ENCODE peak calls at places on chromosome 7, in nine cellular contexts. One of them, this sample, is unnamed.

GRCh38 chr7:85103962-85104361 is 82.9 kb downstream of the SEMA3D start:
- DNase-seq in esophagus squamous epithelium: no peak
- DNase-seq in pancreas: no peak
- DNase-seq in fibroblast of pulmonary artery: no peak
- DNase-seq in HepG2: no peak
- DNase-seq in lung: no peak
- DNase-seq in AG09309: no peak
- DNase-seq in bronchial epithelial cell: peak
- DNase-seq in lower lobe of right lung: no peak
- DNase-seq in this sample: peak

GRCh38 chr7:85595639-85596268 is 408.9 kb upstream of the SEMA3D start:
- DNase-seq in fibroblast of pulmonary artery: peak
- DNase-seq in esophagus squamous epithelium: no peak
- DNase-seq in pancreas: no peak
- DNase-seq in lower lobe of right lung: no peak
- DNase-seq in bronchial epithelial cell: peak
- DNase-seq in HepG2: no peak
- DNase-seq in AG09309: peak
- DNase-seq in lung: no peak
- DNase-seq in this sample: peak

GRCh38 chr7:85184599-85185354 is 2.1 kb downstream of the SEMA3D start:
- DNase-seq in bronchial epithelial cell: no peak
- DNase-seq in lower lobe of right lung: peak
- DNase-seq in AG09309: no peak
- DNase-seq in lung: no peak
- DNase-seq in fibroblast of pulmonary artery: peak
- DNase-seq in esophagus squamous epithelium: no peak
- DNase-seq in pancreas: no peak
- DNase-seq in HepG2: no peak
- DNase-seq in this sample: peak

GRCh38 chr7:44309271-44310091 is 15.9 kb downstream of the CAMK2B start:
- DNase-seq in fibroblast of pulmonary artery: peak
- DNase-seq in esophagus squamous epithelium: no peak
- DNase-seq in lung: peak
- DNase-seq in bronchial epithelial cell: peak
- DNase-seq in lower lobe of right lung: peak
- DNase-seq in AG09309: no peak
- DNase-seq in HepG2: peak
- DNase-seq in pancreas: no peak
- DNase-seq in this sample: peak

GRCh38 chr7:19107392-19108147 is 9.9 kb downstream of the TWIST1 start:
- DNase-seq in esophagus squamous epithelium: no peak
- DNase-seq in pancreas: no peak
- DNase-seq in lower lobe of right lung: no peak
- DNase-seq in bronchial epithelial cell: peak
- DNase-seq in fibroblast of pulmonary artery: peak
- DNase-seq in AG09309: no peak
- DNase-seq in lung: no peak
- DNase-seq in HepG2: no peak
- DNase-seq in this sample: peak

GRCh38 chr7:83850037-83850619 is 201.2 kb upstream of the SEMA3E start:
- DNase-seq in esophagus squamous epithelium: no peak
- DNase-seq in pancreas: no peak
- DNase-seq in bronchial epithelial cell: no peak
- DNase-seq in lung: no peak
- DNase-seq in fibroblast of pulmonary artery: no peak
- DNase-seq in AG09309: no peak
- DNase-seq in lower lobe of right lung: no peak
- DNase-seq in HepG2: no peak
- DNase-seq in this sample: peak

GRCh38 chr7:16934947-16935742 is 53.4 kb upstream of the AGR3 start:
- DNase-seq in AG09309: no peak
- DNase-seq in pancreas: peak
- DNase-seq in bronchial epithelial cell: peak
- DNase-seq in fibroblast of pulmonary artery: no peak
- DNase-seq in lung: no peak
- DNase-seq in HepG2: no peak
- DNase-seq in lower lobe of right lung: no peak
- DNase-seq in esophagus squamous epithelium: no peak
- DNase-seq in this sample: peak

GRCh38 chr7:155998766-155999630 is 186.7 kb upstream of the SHH start:
- DNase-seq in fibroblast of pulmonary artery: no peak
- DNase-seq in lower lobe of right lung: no peak
- DNase-seq in bronchial epithelial cell: no peak
- DNase-seq in lung: no peak
- DNase-seq in esophagus squamous epithelium: no peak
- DNase-seq in AG09309: no peak
- DNase-seq in HepG2: no peak
- DNase-seq in pancreas: no peak
- DNase-seq in this sample: no peak

GRCh38 chr7:26156454-26157365 is 4.7 kb downstream of the NFE2L3 start:
- DNase-seq in HepG2: peak
- DNase-seq in AG09309: peak
- DNase-seq in lung: no peak
- DNase-seq in pancreas: no peak
- DNase-seq in bronchial epithelial cell: peak
- DNase-seq in fibroblast of pulmonary artery: peak
- DNase-seq in lower lobe of right lung: no peak
- DNase-seq in esophagus squamous epithelium: no peak
- DNase-seq in this sample: peak

GRCh38 chr7:3597243-3597642 is 296.2 kb downstream of the SDK1 start:
- DNase-seq in bronchial epithelial cell: no peak
- DNase-seq in pancreas: no peak
- DNase-seq in HepG2: no peak
- DNase-seq in fibroblast of pulmonary artery: no peak
- DNase-seq in lower lobe of right lung: no peak
- DNase-seq in esophagus squamous epithelium: no peak
- DNase-seq in AG09309: no peak
- DNase-seq in lung: no peak
- DNase-seq in this sample: no peak

GRCh38 chr7:100486111-100486636 is 2.4 kb downstream of the NYAP1 start:
- DNase-seq in lung: no peak
- DNase-seq in HepG2: no peak
- DNase-seq in fibroblast of pulmonary artery: no peak
- DNase-seq in pancreas: no peak
- DNase-seq in esophagus squamous epithelium: no peak
- DNase-seq in bronchial epithelial cell: no peak
- DNase-seq in lower lobe of right lung: no peak
- DNase-seq in AG09309: no peak
- DNase-seq in this sample: no peak

GRCh38 chr7:43625453-43625852 is 42.5 kb downstream of the STK17A start:
- DNase-seq in pancreas: no peak
- DNase-seq in HepG2: no peak
- DNase-seq in fibroblast of pulmonary artery: no peak
- DNase-seq in lung: no peak
- DNase-seq in AG09309: no peak
- DNase-seq in lower lobe of right lung: no peak
- DNase-seq in bronchial epithelial cell: no peak
- DNase-seq in esophagus squamous epithelium: no peak
- DNase-seq in this sample: no peak

GRCh38 chr7:38902443-38902842 is 6.5 kb downstream of the VPS41 start:
- DNase-seq in AG09309: no peak
- DNase-seq in esophagus squamous epithelium: no peak
- DNase-seq in lower lobe of right lung: no peak
- DNase-seq in fibroblast of pulmonary artery: no peak
- DNase-seq in bronchial epithelial cell: no peak
- DNase-seq in pancreas: no peak
- DNase-seq in lung: no peak
- DNase-seq in HepG2: no peak
- DNase-seq in this sample: no peak

GRCh38 chr7:135169936-135170222 is 628 bp downstream of the CYREN start:
- DNase-seq in lower lobe of right lung: no peak
- DNase-seq in fibroblast of pulmonary artery: no peak
- DNase-seq in bronchial epithelial cell: no peak
- DNase-seq in HepG2: no peak
- DNase-seq in pancreas: no peak
- DNase-seq in lung: no peak
- DNase-seq in AG09309: no peak
- DNase-seq in esophagus squamous epithelium: no peak
- DNase-seq in this sample: peak

GRCh38 chr7:24601600-24601999 is 28.3 kb downstream of the PALS2 start:
- DNase-seq in lower lobe of right lung: no peak
- DNase-seq in esophagus squamous epithelium: no peak
- DNase-seq in lung: no peak
- DNase-seq in bronchial epithelial cell: no peak
- DNase-seq in pancreas: no peak
- DNase-seq in HepG2: no peak
- DNase-seq in fibroblast of pulmonary artery: peak
- DNase-seq in AG09309: no peak
- DNase-seq in this sample: peak

GRCh38 chr7:140209866-140210609 is 33.3 kb upstream of the KDM7A start:
- DNase-seq in AG09309: no peak
- DNase-seq in pancreas: peak
- DNase-seq in fibroblast of pulmonary artery: no peak
- DNase-seq in esophagus squamous epithelium: peak
- DNase-seq in bronchial epithelial cell: no peak
- DNase-seq in lung: peak
- DNase-seq in HepG2: no peak
- DNase-seq in lower lobe of right lung: peak
- DNase-seq in this sample: no peak

GRCh38 chr7:128379900-128380806 is 18.7 kb upstream of the PRRT4 start:
- DNase-seq in AG09309: no peak
- DNase-seq in lower lobe of right lung: no peak
- DNase-seq in fibroblast of pulmonary artery: no peak
- DNase-seq in HepG2: no peak
- DNase-seq in bronchial epithelial cell: no peak
- DNase-seq in esophagus squamous epithelium: no peak
- DNase-seq in lung: no peak
- DNase-seq in pancreas: no peak
- DNase-seq in this sample: no peak

GRCh38 chr7:85424298-85424697 is 237.4 kb upstream of the SEMA3D start:
- DNase-seq in HepG2: no peak
- DNase-seq in pancreas: no peak
- DNase-seq in lower lobe of right lung: no peak
- DNase-seq in fibroblast of pulmonary artery: no peak
- DNase-seq in AG09309: no peak
- DNase-seq in lung: no peak
- DNase-seq in esophagus squamous epithelium: no peak
- DNase-seq in bronchial epithelial cell: no peak
- DNase-seq in this sample: no peak

GRCh38 chr7:117205856-117206255 is 117.0 kb downstream of the WNT2 start:
- DNase-seq in HepG2: no peak
- DNase-seq in fibroblast of pulmonary artery: no peak
- DNase-seq in AG09309: no peak
- DNase-seq in lower lobe of right lung: no peak
- DNase-seq in lung: no peak
- DNase-seq in pancreas: no peak
- DNase-seq in esophagus squamous epithelium: no peak
- DNase-seq in bronchial epithelial cell: no peak
- DNase-seq in this sample: no peak
- TF ChIP-seq CTCF in HepG2: no peak
- TF ChIP-seq CTCF in fibroblast of pulmonary artery: no peak
- TF ChIP-seq CTCF in AG09309: no peak
- TF ChIP-seq CTCF in lower lobe of right lung: no peak
- TF ChIP-seq CTCF in lung: no peak
- TF ChIP-seq CTCF in pancreas: no peak
- TF ChIP-seq CTCF in esophagus squamous epithelium: no peak
- TF ChIP-seq CTCF in bronchial epithelial cell: no peak
- TF ChIP-seq CTCF in this sample: no peak

GRCh38 chr7:102175423-102176170 is 111.1 kb upstream of the SH2B2 start:
- DNase-seq in AG09309: no peak
- DNase-seq in fibroblast of pulmonary artery: no peak
- DNase-seq in lower lobe of right lung: no peak
- DNase-seq in pancreas: no peak
- DNase-seq in lung: no peak
- DNase-seq in esophagus squamous epithelium: no peak
- DNase-seq in bronchial epithelial cell: no peak
- DNase-seq in HepG2: no peak
- DNase-seq in this sample: no peak
- H3K4me3 ChIP-seq in AG09309: no peak
- H3K4me3 ChIP-seq in fibroblast of pulmonary artery: no peak
- H3K4me3 ChIP-seq in lower lobe of right lung: no peak
- H3K4me3 ChIP-seq in pancreas: no peak
- H3K4me3 ChIP-seq in lung: no peak
- H3K4me3 ChIP-seq in esophagus squamous epithelium: no peak
- H3K4me3 ChIP-seq in bronchial epithelial cell: no peak
- H3K4me3 ChIP-seq in HepG2: no peak
- H3K4me3 ChIP-seq in this sample: no peak

GRCh38 chr7:76512941-76513816 is 2.8 kb downstream of the UPK3B start:
- DNase-seq in pancreas: no peak
- DNase-seq in AG09309: no peak
- DNase-seq in lung: peak
- DNase-seq in esophagus squamous epithelium: no peak
- DNase-seq in fibroblast of pulmonary artery: peak
- DNase-seq in lower lobe of right lung: no peak
- DNase-seq in HepG2: peak
- DNase-seq in bronchial epithelial cell: no peak
- DNase-seq in this sample: peak

GRCh38 chr7:76506081-76506440 is 4.3 kb upstream of the UPK3B start:
- DNase-seq in fibroblast of pulmonary artery: no peak
- DNase-seq in lower lobe of right lung: no peak
- DNase-seq in lung: peak
- DNase-seq in esophagus squamous epithelium: no peak
- DNase-seq in AG09309: no peak
- DNase-seq in bronchial epithelial cell: no peak
- DNase-seq in HepG2: no peak
- DNase-seq in pancreas: no peak
- DNase-seq in this sample: no peak

GRCh38 chr7:76513817-76514799 is 3.8 kb downstream of the UPK3B start:
- DNase-seq in fibroblast of pulmonary artery: no peak
- DNase-seq in esophagus squamous epithelium: no peak
- DNase-seq in lower lobe of right lung: no peak
- DNase-seq in lung: peak
- DNase-seq in pancreas: no peak
- DNase-seq in AG09309: no peak
- DNase-seq in HepG2: no peak
- DNase-seq in bronchial epithelial cell: no peak
- DNase-seq in this sample: no peak

GRCh38 chr7:76507723-76508406 is 2.5 kb upstream of the UPK3B start:
- DNase-seq in esophagus squamous epithelium: no peak
- DNase-seq in HepG2: no peak
- DNase-seq in lower lobe of right lung: no peak
- DNase-seq in pancreas: no peak
- DNase-seq in AG09309: no peak
- DNase-seq in bronchial epithelial cell: peak
- DNase-seq in fibroblast of pulmonary artery: peak
- DNase-seq in lung: peak
- DNase-seq in this sample: peak

GRCh38 chr7:76509931-76510877 is at the start of gene UPK3B:
- DNase-seq in AG09309: no peak
- DNase-seq in pancreas: no peak
- DNase-seq in lower lobe of right lung: peak
- DNase-seq in esophagus squamous epithelium: no peak
- DNase-seq in bronchial epithelial cell: peak
- DNase-seq in HepG2: no peak
- DNase-seq in fibroblast of pulmonary artery: no peak
- DNase-seq in lung: peak
- DNase-seq in this sample: no peak
- TF ChIP-seq CTCF in AG09309: no peak
- TF ChIP-seq CTCF in pancreas: no peak
- TF ChIP-seq CTCF in lower lobe of right lung: no peak
- TF ChIP-seq CTCF in esophagus squamous epithelium: no peak
- TF ChIP-seq CTCF in bronchial epithelial cell: no peak
- TF ChIP-seq CTCF in HepG2: no peak
- TF ChIP-seq CTCF in fibroblast of pulmonary artery: no peak
- TF ChIP-seq CTCF in lung: no peak
- TF ChIP-seq CTCF in this sample: no peak

DNA sequence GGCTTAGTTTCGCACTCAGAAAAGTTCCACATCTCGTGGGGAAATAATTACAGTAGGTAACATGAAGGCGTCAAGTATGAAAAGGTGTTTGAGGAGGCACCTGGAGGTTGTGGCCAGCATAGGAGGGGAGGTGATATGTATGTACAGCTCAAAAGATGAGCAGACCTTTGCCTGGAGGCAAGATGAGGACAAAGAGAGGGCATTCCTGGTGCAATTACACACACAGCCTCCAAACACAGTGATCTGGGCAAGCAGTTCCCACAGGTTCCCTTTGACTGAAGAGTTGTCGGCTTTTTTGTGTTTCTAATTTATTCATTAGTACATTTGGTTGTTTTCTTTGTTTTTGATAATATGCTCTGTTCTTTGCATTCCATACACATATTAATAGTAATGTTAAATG is 46.9 kb downstream of the CDK14 start:
- DNase-seq in esophagus squamous epithelium: no peak
- DNase-seq in fibroblast of pulmonary artery: no peak
- DNase-seq in lung: no peak
- DNase-seq in AG09309: no peak
- DNase-seq in bronchial epithelial cell: no peak
- DNase-seq in pancreas: no peak
- DNase-seq in HepG2: no peak
- DNase-seq in lower lobe of right lung: no peak
- DNase-seq in this sample: no peak
- H3K4me3 ChIP-seq in esophagus squamous epithelium: no peak
- H3K4me3 ChIP-seq in fibroblast of pulmonary artery: no peak
- H3K4me3 ChIP-seq in lung: no peak
- H3K4me3 ChIP-seq in AG09309: no peak
- H3K4me3 ChIP-seq in bronchial epithelial cell: no peak
- H3K4me3 ChIP-seq in pancreas: no peak
- H3K4me3 ChIP-seq in HepG2: no peak
- H3K4me3 ChIP-seq in lower lobe of right lung: no peak
- H3K4me3 ChIP-seq in this sample: no peak

This sample was measured in fibroblast of mammary gland.